ENCODE peak calls at places on chromosomes 7 and 10, in five cellular contexts. Y is A549; A is breast epithelium; I is colonic mucosa; R is CD8-positive, alpha-beta memory T cell. N is an unnamed sample.

GRCh38 chr10:6498771-6499170 is 81.3 kb downstream of the PRKCQ start:
- DNase-seq in A (no peak), Y (no peak), I (no peak), R (peak; percentile 67), N (no peak)

GRCh38 chr7:99296471-99296870 is 23.8 kb downstream of the MYH16 start:
- DNase-seq in A (no peak), Y (no peak), R (no peak), I (no peak), N (no peak)

GRCh38 chr7:2760098-2760889 is 72.3 kb downstream of the AMZ1 start:
- DNase-seq in A (no peak), R (no peak), I (peak; percentile 92), Y (peak; percentile 87), N (peak; percentile 58)

GRCh38 chr7:100642534-100642907 is 1.2 kb upstream of the TFR2 start:
- DNase-seq in R (no peak), I (peak; percentile 36), Y (no peak), A (no peak), N (no peak)

GRCh38 chr10:86862373-86862772 is 95.0 kb downstream of the MMRN2 start:
- DNase-seq in R (no peak), Y (no peak), A (no peak), I (no peak), N (no peak)

GRCh38 chr10:104925232-104925851 is 284.3 kb downstream of the SORCS3 start:
- DNase-seq in Y (peak; percentile 56), A (no peak), R (peak; percentile 2), I (peak; percentile 25), N (peak; percentile 19)

GRCh38 chr7:13017325-13017853 is 330.0 kb downstream of the ARL4A start:
- DNase-seq in Y (peak; percentile 82), R (no peak), A (no peak), I (no peak), N (peak; percentile 55)

GRCh38 chr7:41005381-41005901 is 697.4 kb downstream of the INHBA start:
- DNase-seq in A (no peak), Y (peak; percentile 35), R (no peak), I (no peak), N (peak; percentile 84)

GRCh38 chr10:95864906-95865813 is 42.6 kb upstream of the CC2D2B start:
- DNase-seq in A (peak; percentile 24), I (peak; percentile 41), Y (peak; percentile 67), R (peak; percentile 13), N (peak; percentile 92)

GRCh38 chr7:26667514-26668133 is 196.8 kb downstream of the SKAP2 start:
- DNase-seq in I (peak; percentile 81), R (peak; percentile 57), Y (peak; percentile 94), A (peak; percentile 33), N (peak; percentile 92)

DNA sequence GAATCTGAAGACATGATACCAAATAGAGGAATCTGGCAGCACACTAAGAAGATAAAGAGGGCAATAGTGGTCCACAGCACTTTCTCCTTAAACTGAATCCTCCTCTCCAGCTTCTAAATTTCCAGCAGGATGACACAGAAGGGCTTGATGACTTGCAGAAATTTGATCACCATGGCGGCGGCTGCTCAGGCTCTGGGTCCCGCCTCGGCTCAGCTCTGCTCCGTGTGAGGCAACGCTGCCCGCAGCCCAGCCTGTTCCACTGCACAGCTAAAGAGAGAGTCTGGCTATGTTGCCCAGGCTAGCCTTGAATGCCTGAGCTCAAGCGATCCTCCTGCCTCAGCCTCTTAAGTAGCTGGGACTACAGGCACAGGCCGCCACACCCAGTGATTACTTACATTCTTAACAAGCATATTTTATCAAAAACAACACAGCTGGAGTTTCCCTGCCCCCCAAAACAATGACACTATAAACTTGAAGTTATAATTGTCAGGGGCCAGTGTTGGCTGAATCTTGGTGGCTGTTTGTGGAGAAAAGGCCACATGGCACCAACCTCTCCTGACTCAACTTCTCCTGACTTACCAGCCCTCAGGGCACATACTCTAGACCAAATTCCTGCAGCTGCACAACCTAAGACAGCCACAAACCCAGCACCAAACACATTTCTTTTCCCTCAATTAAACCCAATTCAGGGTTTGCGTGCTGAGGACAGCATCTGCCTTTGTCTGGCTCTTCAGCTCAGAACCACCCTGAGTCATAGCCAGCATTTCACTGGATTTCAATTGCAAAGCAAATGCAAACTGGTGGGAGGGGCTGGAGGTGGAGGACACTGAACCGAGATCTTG is 11.6 kb upstream of the TNPO3 start:
- DNase-seq in R (no peak), A (no peak), Y (peak; percentile 43), I (no peak), N (peak; percentile 64)
- H3K4me3 ChIP-seq in R (no peak overlapping the region), A (no peak overlapping the region), Y (no peak overlapping the region), I (no peak overlapping the region), N (no peak overlapping the region)

DNA sequence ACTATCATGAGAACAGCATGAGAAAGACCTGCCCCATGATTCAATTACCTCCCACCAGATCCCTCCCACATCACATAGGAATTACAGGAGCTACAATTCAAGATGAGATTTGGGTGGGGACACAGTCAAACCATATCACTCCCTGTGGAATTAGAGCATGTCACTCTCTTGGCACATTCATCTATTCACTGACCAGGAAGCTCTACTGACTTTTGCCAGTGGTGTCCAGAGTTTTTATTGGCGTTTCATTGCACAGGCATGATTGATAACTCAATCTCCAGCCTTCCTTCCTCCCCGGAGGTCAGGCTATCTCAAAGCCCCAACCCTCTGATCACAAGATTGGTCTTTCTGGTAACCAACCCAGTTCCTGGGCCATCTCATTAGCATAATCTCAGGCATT is 478.9 kb upstream of the NRP1 start:
- DNase-seq in Y (no peak), I (no peak), R (no peak), A (no peak), N (no peak)
- H3K4me3 ChIP-seq in Y (no peak overlapping the region), I (no peak overlapping the region), R (no peak overlapping the region), A (no peak overlapping the region), N (no peak overlapping the region)

DNA sequence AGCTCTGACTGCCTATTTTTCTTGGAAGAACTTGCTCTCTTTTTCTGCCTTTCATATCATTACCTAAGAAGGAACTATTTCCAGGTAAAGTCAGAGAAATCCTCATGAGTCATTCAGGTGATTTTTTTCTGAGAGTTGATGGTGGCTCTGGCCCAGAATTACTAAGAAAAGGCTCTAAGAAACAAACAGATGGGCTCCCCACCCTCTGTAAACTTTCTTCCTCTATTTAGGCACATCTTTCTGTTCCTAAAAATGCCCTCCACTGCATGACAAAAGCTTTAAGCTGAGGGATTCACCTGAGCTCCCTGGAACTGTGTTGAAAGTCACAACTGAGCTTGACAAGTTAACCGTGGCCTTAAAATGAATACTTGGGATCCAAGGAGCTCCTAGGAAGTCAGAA is 1.6 kb downstream of the OLAH start:
- DNase-seq in A (no peak), R (no peak), I (no peak), Y (no peak), N (no peak)
- H3K4me3 ChIP-seq in A (no peak overlapping the region), R (no peak overlapping the region), I (no peak overlapping the region), Y (no peak overlapping the region), N (no peak overlapping the region)

GRCh38 chr10:97261188-97261587 is 31.2 kb downstream of the ARHGAP19 start:
- DNase-seq in Y (no peak), R (no peak), I (no peak), A (no peak), N (no peak)
- H3K4me3 ChIP-seq in Y (no peak overlapping the region), R (no peak overlapping the region), I (no peak overlapping the region), A (no peak overlapping the region), N (no peak overlapping the region)